ENCODE peak calls at places on chromosomes 6 and 20, in six cellular contexts. S is cardiac muscle cell, E is H1, O is IMR-90, Q is cardiac fibroblast, W is psoas muscle. Z is an unnamed sample.

GRCh38 chr6:127518710-127519468 is at the start of gene MTCL3:
- DNase-seq in O (peak; percentile 63), Q (peak; percentile 21), W (no peak), S (peak; percentile 58), E (peak; percentile 83), Z (no peak)

GRCh38 chr6:13311155-13311554 is 17.2 kb downstream of the TBC1D7 start:
- DNase-seq in S (no peak), E (no peak), W (no peak), O (no peak), Q (no peak), Z (no peak)

GRCh38 chr6:47005486-47005885 is 36.6 kb downstream of the ADGRF1 start:
- DNase-seq in E (no peak), W (no peak), Q (no peak), S (no peak), O (no peak), Z (no peak)

GRCh38 chr20:63740070-63740500 is 509 bp downstream of the SLC2A4RG start:
- DNase-seq in O (peak; percentile 7), W (peak; percentile 80), E (peak; percentile 57), Q (peak; percentile 46), S (peak; percentile 46), Z (peak; percentile 53)

GRCh38 chr6:100344761-100345160 is 120.0 kb downstream of the SIM1 start:
- DNase-seq in O (peak; percentile 82), S (peak; percentile 18), E (no peak), Q (no peak), W (no peak), Z (no peak)

GRCh38 chr6:143742070-143742954 is 64.5 kb downstream of the PHACTR2 start:
- DNase-seq in S (no peak), O (no peak), E (no peak), W (peak; percentile 49), Q (no peak), Z (no peak)

GRCh38 chr20:10427060-10427692 is 6.8 kb downstream of the MKKS start:
- DNase-seq in Q (peak; percentile 84), S (peak; percentile 82), E (no peak), W (peak; percentile 64), O (peak; percentile 74), Z (no peak)

GRCh38 chr6:119284861-119285521 is 64.6 kb downstream of the MAN1A1 start:
- DNase-seq in W (no peak), E (peak; percentile 58), O (no peak), S (no peak), Q (no peak), Z (no peak)

GRCh38 chr20:59845472-59845871 is 88.0 kb downstream of the SYCP2 start:
- DNase-seq in E (no peak), S (no peak), O (no peak), W (no peak), Q (no peak), Z (no peak)

GRCh38 chr6:166825553-166826145 is 130.7 kb downstream of the RNASET2 start:
- DNase-seq in E (no peak), W (no peak), S (peak; percentile 15), O (peak; percentile 41), Q (peak; percentile 13), Z (no peak)

GRCh38 chr20:5539656-5540055 is 210.5 kb upstream of the SHLD1 start:
- DNase-seq in O (no peak), S (no peak), W (no peak), Q (no peak), E (no peak), Z (no peak)

GRCh38 chr6:146901940-146902816 is 302.0 kb upstream of the STXBP5 start:
- DNase-seq in E (no peak), S (peak; percentile 38), O (peak; percentile 23), W (no peak), Q (no peak), Z (no peak)
- TF ChIP-seq CTCF in E (no peak), S (peak; percentile 33), O (peak; percentile 45), W (no peak), Q (peak; percentile 27), Z (no peak)

DNA sequence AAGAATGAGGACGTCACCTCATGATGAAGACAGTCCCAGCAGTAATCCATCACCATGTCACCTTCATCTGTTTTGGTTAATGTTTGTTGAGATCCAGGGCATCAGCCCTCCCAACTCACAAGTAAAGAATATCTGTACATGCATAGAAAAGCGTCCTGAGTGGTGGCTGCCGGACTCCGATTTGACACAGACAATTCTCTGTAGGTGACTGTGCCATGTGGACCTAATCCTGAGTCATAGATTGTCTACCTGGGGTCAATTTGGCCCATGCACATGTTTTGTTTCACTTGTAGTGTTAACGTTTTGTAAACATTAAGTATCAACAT is 168.4 kb upstream of the UST start:
- DNase-seq in O (no peak), W (no peak), S (no peak), E (no peak), Q (no peak), Z (no peak)
- TF ChIP-seq CTCF in O (no peak), W (no peak), S (no peak), E (no peak), Q (no peak), Z (no peak)

GRCh38 chr20:13325033-13325432 is 104.0 kb downstream of the ISM1 start:
- DNase-seq in W (no peak), S (peak; percentile 41), E (peak; percentile 74), Q (peak; percentile 42), O (peak; percentile 16), Z (no peak)
- TF ChIP-seq CTCF in W (peak; percentile 14), S (peak; percentile 63), E (peak; percentile 81), Q (peak; percentile 55), O (peak; percentile 49), Z (no peak)

GRCh38 chr6:132390451-132390850 is 10.8 kb downstream of the MOXD1 start:
- DNase-seq in W (no peak), Q (no peak), S (no peak), O (no peak), E (no peak), Z (no peak)

GRCh38 chr6:132392292-132392691 is 9.0 kb downstream of the MOXD1 start:
- DNase-seq in Q (no peak), O (no peak), E (no peak), W (no peak), S (no peak), Z (no peak)

GRCh38 chr6:132391391-132392291 is 9.6 kb downstream of the MOXD1 start:
- DNase-seq in Q (peak; percentile 90), W (no peak), O (peak; percentile 96), E (no peak), S (peak; percentile 89), Z (no peak)

GRCh38 chr6:132395015-132395597 is 6.2 kb downstream of the MOXD1 start:
- DNase-seq in E (no peak), S (no peak), Q (no peak), W (no peak), O (no peak), Z (no peak)

DNA sequence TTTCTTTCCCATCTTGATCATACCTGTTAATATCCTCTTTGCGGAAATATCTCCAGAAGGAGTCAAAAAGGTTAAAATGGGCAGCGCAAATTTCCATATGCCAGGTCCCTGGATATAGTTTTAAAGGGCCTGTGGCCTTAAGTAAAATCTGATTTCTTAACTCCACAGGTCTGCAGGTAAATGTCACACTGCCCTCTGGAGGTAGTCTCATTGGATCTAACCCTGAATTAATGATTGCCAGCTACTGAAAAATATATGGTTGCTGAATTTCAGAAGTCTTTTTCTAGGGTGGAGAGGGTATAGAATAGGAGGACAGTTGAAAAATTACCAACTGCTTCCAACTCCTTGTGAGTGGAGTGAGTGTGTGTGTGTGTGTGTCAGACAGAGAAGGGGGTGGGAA is 8.5 kb downstream of the MOXD1 start:
- DNase-seq in E (no peak), S (no peak), W (no peak), Q (peak; percentile 34), O (no peak), Z (no peak)
- TF ChIP-seq CTCF in E (peak; percentile 44), S (peak; percentile 25), W (no peak), Q (peak; percentile 38), O (peak; percentile 21), Z (no peak)

GRCh38 chr20:52244702-52245101 is 53.1 kb upstream of the ZFP64 start:
- DNase-seq in W (no peak), E (no peak), S (no peak), Q (no peak), O (no peak), Z (no peak)

GRCh38 chr20:52246366-52246765 is 54.8 kb upstream of the ZFP64 start:
- DNase-seq in Q (no peak), W (no peak), S (no peak), O (no peak), E (no peak), Z (no peak)

GRCh38 chr20:52240802-52241201 is 49.2 kb upstream of the ZFP64 start:
- DNase-seq in W (no peak), Q (no peak), S (no peak), O (no peak), E (no peak), Z (no peak)

GRCh38 chr20:52247548-52247947 is 56.0 kb upstream of the ZFP64 start:
- DNase-seq in Q (no peak), O (no peak), E (no peak), W (no peak), S (no peak), Z (no peak)

GRCh38 chr20:52242237-52243230 is 51.0 kb upstream of the ZFP64 start:
- DNase-seq in Q (peak; percentile 36), W (no peak), E (no peak), O (peak; percentile 11), S (peak; percentile 33), Z (no peak)
- TF ChIP-seq CTCF in Q (peak; percentile 16), W (peak; percentile 63), E (peak; percentile 38), O (peak; percentile 54), S (peak; percentile 33), Z (peak; percentile 73)

GRCh38 chr6:718345-718744 is 25.4 kb upstream of the EXOC2 start:
- DNase-seq in Q (no peak), E (no peak), O (no peak), W (no peak), S (no peak), Z (no peak)

GRCh38 chr6:722608-723007 is 29.7 kb upstream of the EXOC2 start:
- DNase-seq in Q (peak; percentile 50), O (peak; percentile 44), E (no peak), W (no peak), S (peak; percentile 72), Z (no peak)

GRCh38 chr6:727796-728195 is 34.9 kb upstream of the EXOC2 start:
- DNase-seq in Q (no peak), O (no peak), E (no peak), S (no peak), W (no peak), Z (no peak)

GRCh38 chr6:722077-722524 is 29.2 kb upstream of the EXOC2 start:
- DNase-seq in E (peak; percentile 75), O (peak; percentile 90), W (peak; percentile 81), Q (peak; percentile 85), S (peak; percentile 88), Z (peak; percentile 40)

GRCh38 chr6:723540-723939 is 30.6 kb upstream of the EXOC2 start:
- DNase-seq in S (no peak), E (no peak), O (no peak), W (no peak), Q (no peak), Z (no peak)
- TF ChIP-seq CTCF in S (peak; percentile 20), E (peak; percentile 30), O (no peak), W (no peak), Q (peak; percentile 25), Z (no peak)